ENCODE peak calls at places on chromosomes 6 and 20, in eight cellular contexts. U is cardiac fibroblast; T is GOT3; K is SK-MEL-5; Z is OCI-LY7; R is stimulated activated CD8-positive, alpha-beta memory T cell treated with anti-CD3 and anti-CD28 coated beads, Interleukin-4, amount 100 ng/mL, for 24 hours; J is bronchial epithelial cell; O is anterior cingulate cortex. E is an unnamed sample.
A peak's percentile ranks its signal among the peaks of the same experiment; 100 is the strongest.

GRCh38 chr20:25865715-25866656 is 169.3 kb upstream of the ZNF337 start:
- DNase-seq in R (peak; percentile 58), Z (no peak), J (peak; percentile 52), T (no peak), K (peak; percentile 66), O (peak; percentile 72), U (peak; percentile 83), E (peak; percentile 78)

GRCh38 chr20:39041067-39041466 is 78.9 kb downstream of the DHX35 start:
- DNase-seq in U (no peak), Z (no peak), O (no peak), R (no peak), K (no peak), T (no peak), J (no peak), E (no peak)

GRCh38 chr6:71419954-71420692 is 131.5 kb downstream of the OGFRL1 start:
- DNase-seq in R (no peak), J (no peak), U (peak; percentile 58), T (no peak), Z (no peak), K (peak; percentile 10), O (peak; percentile 28), E (peak; percentile 72)

GRCh38 chr20:5652626-5653573 is 97.3 kb upstream of the SHLD1 start:
- DNase-seq in Z (peak; percentile 64), O (no peak), T (no peak), U (peak; percentile 62), R (no peak), J (peak; percentile 96), K (no peak), E (no peak)

GRCh38 chr20:13822459-13822858 is 37.6 kb downstream of the NDUFAF5 start:
- DNase-seq in O (no peak), J (peak; percentile 4), T (no peak), K (peak; percentile 22), Z (no peak), R (no peak), U (no peak), E (no peak)

GRCh38 chr20:11376998-11377397 is 540.7 kb upstream of the BTBD3 start:
- DNase-seq in Z (no peak), T (no peak), K (peak; percentile 47), O (no peak), J (peak; percentile 87), U (no peak), R (no peak), E (no peak)

GRCh38 chr6:27095914-27096313 is 151.6 kb upstream of the PRSS16 start:
- DNase-seq in R (no peak), Z (no peak), K (no peak), J (no peak), T (no peak), O (no peak), U (no peak), E (no peak)

GRCh38 chr6:168458101-168458500 is 17.1 kb downstream of the SMOC2 start:
- DNase-seq in T (no peak), R (no peak), O (no peak), J (no peak), Z (no peak), U (no peak), K (no peak), E (no peak)

GRCh38 chr6:53287336-53288225 is 61.2 kb downstream of the ELOVL5 start:
- DNase-seq in Z (no peak), K (no peak), R (no peak), U (peak; percentile 62), J (no peak), T (no peak), O (peak; percentile 48), E (no peak)

GRCh38 chr20:32582659-32583580 is 2.2 kb downstream of the NOL4L start:
- DNase-seq in R (no peak), O (peak; percentile 20), T (no peak), Z (peak; percentile 44), J (no peak), K (no peak), U (peak; percentile 43), E (peak; percentile 25)

GRCh38 chr6:170286934-170287265 is 4.0 kb downstream of the DLL1 start:
- DNase-seq in K (no peak), J (no peak), O (peak; percentile 71), U (no peak), Z (no peak), R (no peak), T (no peak), E (no peak)

GRCh38 chr6:45187841-45188240 is 140.3 kb upstream of the RUNX2 start:
- DNase-seq in J (peak; percentile 90), T (no peak), O (no peak), R (no peak), U (peak; percentile 48), K (no peak), Z (no peak), E (no peak)

GRCh38 chr6:35896228-35896627 is 24.7 kb downstream of the SRPK1 start:
- DNase-seq in K (no peak), Z (no peak), T (no peak), U (no peak), R (no peak), J (no peak), O (no peak), E (no peak)

GRCh38 chr20:61640171-61640570 is 388.1 kb downstream of the CDH4 start:
- DNase-seq in T (no peak), Z (no peak), R (no peak), J (no peak), K (peak; percentile 17), U (peak; percentile 2), O (peak; percentile 23), E (no peak)

GRCh38 chr6:395432-396125 is 4.0 kb downstream of the IRF4 start:
- DNase-seq in Z (no peak), J (no peak), O (no peak), K (peak; percentile 33), T (no peak), R (no peak), U (no peak), E (no peak)

GRCh38 chr20:2755451-2756055 is 44.9 kb downstream of the CPXM1 start:
- DNase-seq in U (no peak), T (no peak), Z (no peak), K (no peak), J (no peak), O (no peak), R (no peak), E (no peak)

GRCh38 chr6:100944644-100945043 is 63.5 kb upstream of the ASCC3 start:
- DNase-seq in R (no peak), J (no peak), U (no peak), T (no peak), O (no peak), K (no peak), Z (no peak), E (no peak)

GRCh38 chr20:63533871-63534393 is 3.2 kb downstream of the PTK6 start:
- DNase-seq in Z (no peak), R (no peak), K (no peak), T (no peak), U (no peak), O (no peak), J (peak; percentile 64), E (no peak)

GRCh38 chr6:133854633-133855598 is 34.0 kb upstream of the TCF21 start:
- DNase-seq in K (no peak), J (no peak), R (no peak), O (no peak), U (no peak), T (no peak), Z (no peak), E (no peak)

GRCh38 chr6:131858765-131859490 is 51.1 kb downstream of the ENPP1 start:
- DNase-seq in T (no peak), Z (no peak), U (peak; percentile 19), R (no peak), K (no peak), O (no peak), J (peak; percentile 4), E (no peak)

GRCh38 chr6:33314515-33314942 is 651 bp upstream of the TAPBP start:
- DNase-seq in J (peak; percentile 87), U (peak; percentile 89), Z (peak; percentile 66), K (peak; percentile 62), R (peak; percentile 49), O (no peak), T (peak; percentile 22), E (peak; percentile 60)

GRCh38 chr6:1125297-1125696 is 186.6 kb upstream of the FOXQ1 start:
- DNase-seq in T (no peak), Z (no peak), J (no peak), O (no peak), K (no peak), U (no peak), R (no peak), E (no peak)

GRCh38 chr20:24502184-24502583 is 32.8 kb downstream of the SYNDIG1 start:
- DNase-seq in R (no peak), K (no peak), U (peak; percentile 67), J (peak; percentile 25), O (peak; percentile 49), Z (no peak), T (peak; percentile 89), E (no peak)

GRCh38 chr6:3079700-3080099 is 11.4 kb downstream of the RIPK1 start:
- DNase-seq in K (no peak), R (no peak), Z (peak; percentile 19), U (no peak), T (no peak), O (no peak), J (no peak), E (no peak)

GRCh38 chr6:41734666-41735426 is 562 bp downstream of the TFEB start:
- DNase-seq in Z (peak; percentile 80), K (peak; percentile 72), O (peak; percentile 83), J (peak; percentile 53), U (peak; percentile 82), R (peak; percentile 59), T (no peak), E (peak; percentile 89)

GRCh38 chr6:139443226-139444112 is 69.0 kb upstream of the CITED2 start:
- DNase-seq in J (no peak), U (no peak), R (no peak), T (no peak), K (no peak), Z (no peak), O (no peak), E (no peak)

GRCh38 chr6:40425192-40425919 is 161.8 kb downstream of the LRFN2 start:
- DNase-seq in J (no peak), Z (no peak), K (no peak), O (no peak), U (no peak), R (no peak), T (no peak), E (peak; percentile 40)

E was measured in left ventricle myocardium inferior.